ENCODE peak calls at places on chromosomes 6 and 20, in six cellular contexts. E is NCI-H1417 treated with DMSO at 0.1 percent for 48 hours, Q is fibroblast of mammary gland, C is NCI-H2171, R is NCI-H510A, A is cortex of kidney. O is an unnamed sample.

GRCh38 chr6:26187981-26188635 is 100.9 kb downstream of the HFE start:
- DNase-seq in E (no peak), Q (no peak), C (no peak), R (no peak), A (no peak), O (no peak)

GRCh38 chr6:56804996-56805395 is 149.9 kb upstream of the BEND6 start:
- DNase-seq in E (no peak), Q (peak), C (no peak), R (no peak), A (no peak), O (no peak)

GRCh38 chr20:9200620-9201019 is 131.7 kb downstream of the PLCB4 start:
- DNase-seq in E (no peak), Q (peak), C (no peak), R (no peak), A (no peak), O (no peak)

GRCh38 chr20:50120935-50121693 is 8.2 kb upstream of the UBE2V1 start:
- DNase-seq in E (peak), Q (peak), C (peak), R (peak), A (no peak), O (peak)

GRCh38 chr6:131828080-131828479 is 20.3 kb downstream of the ENPP1 start:
- DNase-seq in E (no peak), Q (peak), C (no peak), R (no peak), A (no peak), O (no peak)

GRCh38 chr20:7031222-7031621 is 263.7 kb downstream of the BMP2 start:
- DNase-seq in E (no peak), Q (no peak), C (no peak), R (no peak), A (no peak), O (no peak)

GRCh38 chr6:40524797-40525584 is 62.2 kb downstream of the LRFN2 start:
- DNase-seq in E (no peak), Q (no peak), C (no peak), R (no peak), A (no peak), O (no peak)

GRCh38 chr6:47092249-47092648 is 50.1 kb upstream of the ADGRF1 start:
- DNase-seq in E (no peak), Q (peak), C (no peak), R (no peak), A (no peak), O (no peak)

GRCh38 chr6:166861304-166861703 is 95.0 kb downstream of the RNASET2 start:
- DNase-seq in E (no peak), Q (no peak), C (no peak), R (no peak), A (no peak), O (no peak)

GRCh38 chr6:878179-878578 is 185.2 kb upstream of the EXOC2 start:
- DNase-seq in E (no peak), Q (no peak), C (no peak), R (no peak), A (no peak), O (no peak)